ENCODE peak calls at places on chromosomes 4 and X, in eight cellular contexts. One of them, this sample, is unnamed. For H3K4me1, the result is how much of the 10 kb centered on the place peaks cover.

GRCh38 chrX:22276781-22277180 is 4.1 kb downstream of the CBLL2 start:
- DNase-seq in A549: no peak
- DNase-seq in endothelial cell of umbilical vein: no peak
- DNase-seq in transverse colon: no peak
- DNase-seq in vagina: no peak
- DNase-seq in stomach: no peak
- DNase-seq in breast epithelium: no peak
- DNase-seq in spleen: no peak
- DNase-seq in this sample: no peak

GRCh38 chrX:56802921-56803848 is 74.1 kb downstream of the NBDY start:
- DNase-seq in A549: no peak
- DNase-seq in endothelial cell of umbilical vein: peak
- DNase-seq in transverse colon: peak
- DNase-seq in vagina: peak
- DNase-seq in stomach: peak
- DNase-seq in breast epithelium: peak
- DNase-seq in spleen: peak
- DNase-seq in this sample: peak

GRCh38 chr4:165288639-165289428 is 38.6 kb upstream of the MSMO1 start:
- DNase-seq in A549: no peak
- DNase-seq in endothelial cell of umbilical vein: no peak
- DNase-seq in transverse colon: no peak
- DNase-seq in vagina: no peak
- DNase-seq in stomach: no peak
- DNase-seq in breast epithelium: no peak
- DNase-seq in spleen: no peak
- DNase-seq in this sample: no peak

GRCh38 chrX:71067079-71067478 is 1.1 kb downstream of the SNX12 start:
- DNase-seq in A549: no peak
- DNase-seq in endothelial cell of umbilical vein: no peak
- DNase-seq in transverse colon: no peak
- DNase-seq in vagina: no peak
- DNase-seq in stomach: no peak
- DNase-seq in breast epithelium: no peak
- DNase-seq in spleen: no peak
- DNase-seq in this sample: no peak

GRCh38 chr4:151197258-151197657 is 79.7 kb upstream of the PRSS48 start:
- DNase-seq in A549: no peak
- DNase-seq in endothelial cell of umbilical vein: no peak
- DNase-seq in transverse colon: no peak
- DNase-seq in vagina: no peak
- DNase-seq in stomach: no peak
- DNase-seq in breast epithelium: no peak
- DNase-seq in spleen: no peak
- DNase-seq in this sample: no peak

GRCh38 chr4:54400188-54400587 is 171.1 kb downstream of the PDGFRA start:
- DNase-seq in A549: no peak
- DNase-seq in endothelial cell of umbilical vein: no peak
- DNase-seq in transverse colon: no peak
- DNase-seq in vagina: no peak
- DNase-seq in stomach: no peak
- DNase-seq in breast epithelium: no peak
- DNase-seq in spleen: no peak
- DNase-seq in this sample: no peak

GRCh38 chr4:52552778-52553177 is 106.3 kb downstream of the USP46 start:
- DNase-seq in A549: no peak
- DNase-seq in endothelial cell of umbilical vein: no peak
- DNase-seq in transverse colon: no peak
- DNase-seq in vagina: no peak
- DNase-seq in stomach: no peak
- DNase-seq in breast epithelium: no peak
- DNase-seq in spleen: no peak
- DNase-seq in this sample: no peak

GRCh38 chr4:151537726-151538125 is 128.8 kb downstream of the FHIP1A start:
- DNase-seq in A549: no peak
- DNase-seq in endothelial cell of umbilical vein: no peak
- DNase-seq in transverse colon: no peak
- DNase-seq in vagina: no peak
- DNase-seq in stomach: no peak
- DNase-seq in breast epithelium: no peak
- DNase-seq in spleen: no peak
- DNase-seq in this sample: peak

GRCh38 chrX:47191331-47191730 is 2.3 kb upstream of the UBA1 start:
- DNase-seq in A549: no peak
- DNase-seq in endothelial cell of umbilical vein: peak
- DNase-seq in transverse colon: peak
- DNase-seq in vagina: no peak
- DNase-seq in stomach: peak
- DNase-seq in breast epithelium: no peak
- DNase-seq in spleen: peak
- DNase-seq in this sample: peak

GRCh38 chr4:110610620-110610939 is 12.3 kb downstream of the PITX2 start:
- DNase-seq in A549: no peak
- DNase-seq in endothelial cell of umbilical vein: no peak
- DNase-seq in transverse colon: no peak
- DNase-seq in vagina: no peak
- DNase-seq in stomach: no peak
- DNase-seq in breast epithelium: no peak
- DNase-seq in spleen: no peak
- DNase-seq in this sample: no peak

GRCh38 chr4:27861381-27861787 is 1000.7 kb downstream of the STIM2 start:
- DNase-seq in A549: no peak
- DNase-seq in endothelial cell of umbilical vein: no peak
- DNase-seq in transverse colon: no peak
- DNase-seq in vagina: no peak
- DNase-seq in stomach: peak
- DNase-seq in breast epithelium: no peak
- DNase-seq in spleen: no peak
- DNase-seq in this sample: peak

DNA sequence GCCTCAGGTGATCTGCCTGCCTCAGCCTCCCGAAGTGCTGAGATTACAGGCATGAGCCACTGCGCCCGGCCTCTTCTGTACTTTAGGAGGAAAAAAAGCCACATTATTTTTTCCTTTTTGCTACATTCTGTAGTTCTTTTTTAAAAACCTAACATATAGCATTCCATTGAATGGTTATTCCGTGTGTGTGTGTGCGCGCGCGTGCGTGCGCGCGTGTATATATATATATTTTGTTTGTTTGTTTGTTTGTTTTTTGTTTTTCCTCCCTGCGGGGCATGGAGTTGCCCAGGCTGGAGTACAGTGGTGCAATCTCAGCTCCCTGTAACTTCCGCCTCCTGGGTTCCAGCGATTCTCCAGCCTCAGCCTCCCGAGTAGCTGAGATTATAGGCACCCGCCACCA is 59.5 kb downstream of the ARHGAP10 start:
- DNase-seq in A549: no peak
- DNase-seq in endothelial cell of umbilical vein: no peak
- DNase-seq in transverse colon: no peak
- DNase-seq in vagina: no peak
- DNase-seq in stomach: no peak
- DNase-seq in breast epithelium: no peak
- DNase-seq in spleen: no peak
- DNase-seq in this sample: no peak
- H3K4me1 ChIP-seq in A549: under half
- H3K4me1 ChIP-seq in endothelial cell of umbilical vein: under half
- H3K4me1 ChIP-seq in transverse colon: under half
- H3K4me1 ChIP-seq in vagina: half or more
- H3K4me1 ChIP-seq in stomach: under half
- H3K4me1 ChIP-seq in breast epithelium: under half
- H3K4me1 ChIP-seq in spleen: under half
- H3K4me1 ChIP-seq in this sample: half or more

DNA sequence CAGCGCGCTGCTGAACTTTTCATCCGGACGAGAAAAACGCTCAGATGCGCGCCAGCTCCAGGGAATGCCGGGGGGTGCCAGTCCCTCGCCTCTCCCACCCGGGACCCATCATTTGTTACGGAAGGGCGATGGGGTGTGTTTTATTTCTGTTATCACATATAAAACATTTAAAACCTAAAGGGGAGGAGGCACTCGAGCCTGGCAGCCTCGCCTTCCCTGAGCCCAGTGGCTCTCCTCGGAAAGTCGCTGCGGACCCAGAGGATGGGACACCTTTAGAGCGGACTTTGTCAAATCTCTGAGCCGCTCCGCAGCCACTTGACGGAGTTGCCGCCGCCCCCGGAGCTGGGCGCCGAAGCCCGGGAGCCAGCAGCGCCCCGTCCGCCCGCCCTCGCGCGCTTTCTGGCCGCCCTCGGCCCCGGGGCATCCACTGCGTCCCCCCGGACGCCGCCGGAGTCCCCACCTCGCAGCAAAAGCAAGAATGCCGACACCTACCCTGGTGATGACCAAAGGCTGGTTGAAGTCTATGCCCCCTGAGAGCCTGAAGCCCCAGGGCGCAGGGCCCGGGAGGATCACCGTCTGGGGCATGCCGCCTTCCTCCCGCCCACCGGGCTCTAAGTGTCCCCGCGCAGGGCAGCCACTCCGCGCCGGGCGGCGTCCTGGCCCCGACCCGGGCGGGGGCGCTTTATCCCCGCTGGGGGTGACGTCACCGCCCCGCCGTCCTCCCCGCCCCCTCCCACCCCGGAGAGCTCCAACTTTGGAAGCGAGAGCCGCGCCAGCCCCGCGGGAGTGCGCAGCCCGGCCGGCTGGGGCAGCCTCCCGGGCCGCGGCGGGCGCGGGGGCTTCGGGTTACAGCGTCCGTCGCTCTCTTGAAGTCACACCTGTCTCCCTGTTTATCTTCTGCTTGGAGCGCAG is at the start of gene PDLIM3:
- DNase-seq in A549: peak
- DNase-seq in endothelial cell of umbilical vein: peak
- DNase-seq in transverse colon: peak
- DNase-seq in vagina: no peak
- DNase-seq in stomach: peak
- DNase-seq in breast epithelium: peak
- DNase-seq in spleen: peak
- DNase-seq in this sample: peak
- TF ChIP-seq POLR2A in A549: no peak
- TF ChIP-seq POLR2A in endothelial cell of umbilical vein: peak
- TF ChIP-seq POLR2A in transverse colon: peak
- TF ChIP-seq POLR2A in vagina: no peak
- TF ChIP-seq POLR2A in stomach: no peak
- TF ChIP-seq POLR2A in breast epithelium: peak
- TF ChIP-seq POLR2A in spleen: no peak
- TF ChIP-seq POLR2A in this sample: peak

GRCh38 chrX:31336419-31336818 is 264.6 kb upstream of the FTHL17 start:
- DNase-seq in A549: no peak
- DNase-seq in endothelial cell of umbilical vein: no peak
- DNase-seq in transverse colon: no peak
- DNase-seq in vagina: no peak
- DNase-seq in stomach: no peak
- DNase-seq in breast epithelium: no peak
- DNase-seq in spleen: no peak
- DNase-seq in this sample: no peak

GRCh38 chrX:31340587-31340986 is 268.7 kb upstream of the FTHL17 start:
- DNase-seq in A549: no peak
- DNase-seq in endothelial cell of umbilical vein: no peak
- DNase-seq in transverse colon: no peak
- DNase-seq in vagina: no peak
- DNase-seq in stomach: no peak
- DNase-seq in breast epithelium: no peak
- DNase-seq in spleen: no peak
- DNase-seq in this sample: no peak

GRCh38 chrX:31333181-31333831 is 261.5 kb upstream of the FTHL17 start:
- DNase-seq in A549: no peak
- DNase-seq in endothelial cell of umbilical vein: peak
- DNase-seq in transverse colon: no peak
- DNase-seq in vagina: no peak
- DNase-seq in stomach: no peak
- DNase-seq in breast epithelium: no peak
- DNase-seq in spleen: no peak
- DNase-seq in this sample: no peak

GRCh38 chrX:31334997-31335396 is 263.2 kb upstream of the FTHL17 start:
- DNase-seq in A549: no peak
- DNase-seq in endothelial cell of umbilical vein: no peak
- DNase-seq in transverse colon: no peak
- DNase-seq in vagina: no peak
- DNase-seq in stomach: no peak
- DNase-seq in breast epithelium: no peak
- DNase-seq in spleen: no peak
- DNase-seq in this sample: no peak

GRCh38 chrX:31337332-31337731 is 265.5 kb upstream of the FTHL17 start:
- DNase-seq in A549: no peak
- DNase-seq in endothelial cell of umbilical vein: no peak
- DNase-seq in transverse colon: no peak
- DNase-seq in vagina: no peak
- DNase-seq in stomach: no peak
- DNase-seq in breast epithelium: no peak
- DNase-seq in spleen: no peak
- DNase-seq in this sample: no peak
- H3K27ac ChIP-seq in A549: no peak
- H3K27ac ChIP-seq in endothelial cell of umbilical vein: no peak
- H3K27ac ChIP-seq in transverse colon: no peak
- H3K27ac ChIP-seq in vagina: no peak
- H3K27ac ChIP-seq in stomach: no peak
- H3K27ac ChIP-seq in breast epithelium: peak
- H3K27ac ChIP-seq in spleen: no peak
- H3K27ac ChIP-seq in this sample: no peak

DNA sequence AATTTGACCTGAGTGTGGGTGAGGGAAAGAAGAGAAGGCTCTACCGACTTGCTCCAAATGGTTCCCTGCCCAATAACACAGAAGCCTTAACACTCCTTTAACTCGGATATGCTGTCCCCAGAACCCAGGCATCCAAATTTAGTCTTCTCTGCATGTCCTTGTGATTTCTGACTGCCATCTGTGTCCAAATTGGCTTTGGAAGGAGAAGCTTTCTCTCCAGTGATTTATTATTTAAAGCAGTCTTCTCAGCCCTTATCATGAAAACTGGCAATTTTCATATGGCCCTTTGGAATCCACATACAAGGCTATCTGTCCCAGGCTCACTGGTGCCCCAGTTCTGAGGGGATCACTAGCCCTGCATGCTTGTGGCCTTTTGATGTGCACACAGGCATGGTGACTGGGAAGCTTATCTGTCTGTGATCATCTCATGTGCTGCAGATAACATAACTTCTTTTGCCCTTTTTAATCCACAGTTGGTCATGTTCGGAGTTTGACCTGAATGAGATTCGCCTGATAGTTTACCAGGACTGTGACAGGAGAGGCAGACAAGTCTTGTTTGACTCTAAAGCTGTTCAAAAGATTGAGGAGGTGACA is 56.7 kb downstream of the FNIP2 start:
- DNase-seq in A549: no peak
- DNase-seq in endothelial cell of umbilical vein: no peak
- DNase-seq in transverse colon: no peak
- DNase-seq in vagina: no peak
- DNase-seq in stomach: no peak
- DNase-seq in breast epithelium: no peak
- DNase-seq in spleen: no peak
- DNase-seq in this sample: no peak
- H3K4me1 ChIP-seq in A549: under half
- H3K4me1 ChIP-seq in endothelial cell of umbilical vein: under half
- H3K4me1 ChIP-seq in transverse colon: half or more
- H3K4me1 ChIP-seq in vagina: half or more
- H3K4me1 ChIP-seq in stomach: half or more
- H3K4me1 ChIP-seq in breast epithelium: under half
- H3K4me1 ChIP-seq in spleen: under half
- H3K4me1 ChIP-seq in this sample: half or more

GRCh38 chrX:119482497-119483480 is 14.5 kb downstream of the SLC25A5 start:
- DNase-seq in A549: peak
- DNase-seq in endothelial cell of umbilical vein: peak
- DNase-seq in transverse colon: peak
- DNase-seq in vagina: no peak
- DNase-seq in stomach: peak
- DNase-seq in breast epithelium: peak
- DNase-seq in spleen: peak
- DNase-seq in this sample: peak
- TF ChIP-seq POLR2A in A549: peak
- TF ChIP-seq POLR2A in endothelial cell of umbilical vein: no peak
- TF ChIP-seq POLR2A in transverse colon: peak
- TF ChIP-seq POLR2A in vagina: no peak
- TF ChIP-seq POLR2A in stomach: no peak
- TF ChIP-seq POLR2A in breast epithelium: no peak
- TF ChIP-seq POLR2A in spleen: no peak
- TF ChIP-seq POLR2A in this sample: no peak

This sample was measured in thyroid gland.